ENCODE peak calls at places on chromosomes 11 and 22, in nine cellular contexts. C is iPS-NIHi11; R is activated CD4-positive, alpha-beta T cell treated with anti-CD3 and anti-CD28 coated beads, Interleukin-2, amount 10 ng/mL, durations not matched to agents 7 days and 5 days; B is HFFc6; X is stimulated activated CD4-positive, alpha-beta T cell treated with anti-CD3 and anti-CD28 coated beads, TNF-alpha, amount 100 ng/mL, for 24 hours; W is ovary; I is GM12865; M is endothelial cell; G is DMS79 treated with DMSO at 0.1 percent for 48 hours. U is an unnamed sample.

GRCh38 chr11:18064450-18065048 is 18.5 kb upstream of the TPH1 start:
- DNase-seq in R (no peak), B (no peak), I (no peak), C (no peak), W (no peak), M (no peak), X (no peak), G (peak; percentile 64), U (no peak)

GRCh38 chr11:130899106-130899505 is 17.2 kb downstream of the SNX19 start:
- DNase-seq in R (no peak), B (no peak), C (no peak), I (no peak), G (no peak), W (no peak), X (no peak), M (no peak), U (no peak)

GRCh38 chr11:111729441-111729840 is 36.7 kb downstream of the PPP2R1B start:
- DNase-seq in G (no peak), R (no peak), B (no peak), I (no peak), C (no peak), W (no peak), M (no peak), X (no peak), U (no peak)

GRCh38 chr11:833114-833791 is 501 bp downstream of the CD151 start:
- DNase-seq in X (no peak), I (no peak), M (peak; percentile 45), R (peak; percentile 29), B (no peak), G (no peak), W (no peak), C (no peak), U (no peak)

GRCh38 chr11:79400717-79401330 is 40.0 kb downstream of the TENM4 start:
- DNase-seq in G (no peak), B (peak; percentile 42), X (no peak), R (peak; percentile 7), M (peak; percentile 63), I (peak; percentile 48), W (no peak), C (peak; percentile 48), U (peak; percentile 70)

GRCh38 chr11:7511405-7511804 is 2.4 kb upstream of the PPFIBP2 start:
- DNase-seq in C (no peak), X (no peak), G (peak; percentile 51), M (no peak), I (no peak), W (peak; percentile 33), R (no peak), B (no peak), U (no peak)

GRCh38 chr22:38213319-38214247 is 11.8 kb downstream of the MAFF start:
- DNase-seq in W (no peak), C (no peak), I (peak; percentile 56), B (no peak), G (no peak), M (no peak), R (no peak), X (no peak), U (no peak)

GRCh38 chr22:19970479-19971275 is 29.1 kb upstream of the TXNRD2 start:
- DNase-seq in R (peak; percentile 79), G (no peak), I (peak; percentile 74), X (peak; percentile 80), M (peak; percentile 79), C (peak; percentile 76), B (no peak), W (peak; percentile 63), U (peak; percentile 55)

GRCh38 chr11:76642341-76642740 is 28.2 kb downstream of the LRRC32 start:
- DNase-seq in R (peak; percentile 6), G (no peak), W (no peak), I (no peak), M (no peak), X (peak; percentile 33), C (no peak), B (no peak), U (no peak)

GRCh38 chr11:131691558-131692041 is 321.2 kb downstream of the NTM start:
- DNase-seq in R (peak; percentile 11), B (no peak), M (peak; percentile 83), C (peak; percentile 91), X (peak; percentile 22), I (peak; percentile 54), W (no peak), G (no peak), U (peak; percentile 12)

GRCh38 chr11:75311858-75312288 is 39.6 kb downstream of the ARRB1 start:
- DNase-seq in M (no peak), B (no peak), R (no peak), C (no peak), I (no peak), X (no peak), G (peak; percentile 26), W (peak; percentile 81), U (no peak)

GRCh38 chr11:69157156-69157821 is 1.6 kb downstream of the SMIM38 start:
- DNase-seq in M (no peak), C (peak; percentile 64), I (peak; percentile 65), G (no peak), X (no peak), W (no peak), B (no peak), R (no peak), U (no peak)

GRCh38 chr22:30922151-30922611 is 46.4 kb downstream of the MORC2 start:
- DNase-seq in M (no peak), X (peak; percentile 80), I (peak; percentile 30), C (no peak), B (no peak), G (no peak), R (peak; percentile 78), W (peak; percentile 69), U (no peak)

GRCh38 chr11:73995247-73995646 is 12.6 kb upstream of the UCP2 start:
- DNase-seq in R (peak; percentile 62), X (no peak), M (no peak), I (peak; percentile 81), C (no peak), G (no peak), B (peak; percentile 26), W (no peak), U (no peak)

GRCh38 chr22:22884010-22884887 is 3.4 kb upstream of the IGLL5 start:
- DNase-seq in X (peak; percentile 58), B (peak; percentile 56), M (peak; percentile 83), R (peak; percentile 85), W (no peak), C (peak; percentile 88), G (peak; percentile 3), I (peak; percentile 89), U (peak; percentile 67)

GRCh38 chr22:29299136-29299900 is 7.1 kb upstream of the GAS2L1 start:
- DNase-seq in I (no peak), C (no peak), W (no peak), R (no peak), X (no peak), M (no peak), B (no peak), G (no peak), U (no peak)

GRCh38 chr11:65500262-65501004 is 1.6 kb downstream of the MALAT1 start:
- DNase-seq in C (no peak), G (peak; percentile 50), W (peak; percentile 57), M (no peak), R (peak; percentile 51), B (peak; percentile 55), X (peak; percentile 47), I (peak; percentile 61), U (peak; percentile 50)

GRCh38 chr22:48488611-48489456 is 1338.8 kb downstream of the BRD1 start:
- DNase-seq in B (no peak), I (no peak), W (no peak), G (peak; percentile 7), M (peak; percentile 41), R (no peak), X (no peak), C (peak; percentile 92), U (no peak)

GRCh38 chr11:133827556-133827955 is 17.8 kb downstream of the SPATA19 start:
- DNase-seq in G (no peak), X (no peak), M (no peak), B (no peak), W (no peak), C (no peak), R (no peak), I (no peak), U (no peak)

GRCh38 chr22:19448076-19448607 is 631 bp upstream of the C22orf39 start:
- DNase-seq in R (peak; percentile 42), M (peak; percentile 24), C (peak; percentile 75), X (no peak), B (peak; percentile 43), G (peak; percentile 68), W (no peak), I (peak; percentile 86), U (peak; percentile 20)

GRCh38 chr11:114091791-114092397 is 32.4 kb downstream of the ZBTB16 start:
- DNase-seq in B (no peak), M (no peak), R (no peak), C (peak; percentile 46), X (no peak), W (no peak), G (no peak), I (no peak), U (no peak)

GRCh38 chr22:48539261-48539660 is 1288.4 kb downstream of the BRD1 start:
- DNase-seq in X (no peak), M (no peak), C (no peak), G (no peak), I (no peak), R (no peak), B (no peak), W (no peak), U (no peak)

GRCh38 chr11:96779030-96779429 is 389.2 kb downstream of the JRKL start:
- DNase-seq in W (no peak), X (no peak), C (no peak), R (no peak), I (no peak), M (no peak), B (no peak), G (no peak), U (no peak)

GRCh38 chr22:43890901-43891331 is 897 bp downstream of the PNPLA5 start:
- DNase-seq in M (no peak), I (no peak), X (no peak), R (no peak), W (no peak), B (no peak), G (no peak), C (no peak), U (no peak)

GRCh38 chr11:1871531-1871930 is 18.6 kb downstream of the LSP1 start:
- DNase-seq in M (no peak), W (no peak), C (no peak), G (no peak), X (no peak), R (no peak), B (no peak), I (no peak), U (no peak)

GRCh38 chr11:102527701-102528100 is 2.8 kb downstream of the MMP7 start:
- DNase-seq in R (no peak), I (no peak), X (no peak), B (no peak), M (no peak), G (no peak), C (no peak), W (no peak), U (peak; percentile 73)

GRCh38 chr11:33086017-33086416 is 46.6 kb downstream of the TCP11L1 start:
- DNase-seq in B (no peak), W (no peak), R (no peak), C (no peak), G (no peak), I (no peak), M (no peak), X (no peak), U (no peak)

GRCh38 chr22:40199852-40200251 is 22.1 kb downstream of the TNRC6B start:
- DNase-seq in G (no peak), X (no peak), W (no peak), B (no peak), I (no peak), C (no peak), R (no peak), M (no peak), U (no peak)

GRCh38 chr22:33126881-33127280 is 68.7 kb upstream of the SYN3 start:
- DNase-seq in G (no peak), X (no peak), R (no peak), B (no peak), I (no peak), M (no peak), W (no peak), C (peak; percentile 31), U (no peak)

GRCh38 chr11:39365809-39366436 is 2093.5 kb downstream of the LRRC4C start:
- DNase-seq in R (no peak), B (peak; percentile 8), M (no peak), G (no peak), X (no peak), C (peak; percentile 11), W (no peak), I (no peak), U (peak; percentile 75)

GRCh38 chr22:37100589-37101127 is 8.9 kb downstream of the TMPRSS6 start:
- DNase-seq in B (no peak), W (no peak), M (no peak), R (no peak), C (no peak), G (no peak), I (peak; percentile 30), X (no peak), U (no peak)

U was measured in PC-3.